ENCODE peak calls at places on chromosomes 3 and 15, in five cellular contexts. U is lower leg skin, O is AG09309, A is adrenal gland, R is uterus. J is an unnamed sample.

GRCh38 chr15:98948941-98949340 is 58.7 kb downstream of the PGPEP1L start:
- DNase-seq in R (no peak), U (no peak), A (no peak), O (no peak), J (no peak)

GRCh38 chr3:127009531-127009930 is 26.6 kb downstream of the PLXNA1 start:
- DNase-seq in R (no peak), U (no peak), O (no peak), A (no peak), J (no peak)

GRCh38 chr15:79815468-79815867 is 81.3 kb downstream of the MTHFS start:
- DNase-seq in O (no peak), U (no peak), A (no peak), R (no peak), J (peak)

GRCh38 chr15:52294881-52295420 is 653 bp downstream of the MYO5C start:
- DNase-seq in O (no peak), R (no peak), U (no peak), A (no peak), J (no peak)

GRCh38 chr3:150495149-150495548 is 51.1 kb downstream of the SERP1 start:
- DNase-seq in A (no peak), R (no peak), U (no peak), O (no peak), J (peak)

GRCh38 chr3:123080864-123081562 is 14.2 kb downstream of the PDIA5 start:
- DNase-seq in R (no peak), A (no peak), O (no peak), U (peak), J (no peak)

GRCh38 chr15:57356636-57357035 is 19.7 kb upstream of the CGNL1 start:
- DNase-seq in U (no peak), A (no peak), R (no peak), O (peak), J (no peak)

GRCh38 chr15:70048578-70048977 is 49.1 kb downstream of the TLE3 start:
- DNase-seq in U (no peak), A (no peak), O (no peak), R (no peak), J (no peak)

GRCh38 chr15:69887018-69887417 is 210.7 kb downstream of the TLE3 start:
- DNase-seq in R (no peak), O (no peak), U (no peak), A (no peak), J (no peak)

GRCh38 chr3:29901097-29901496 is 620.2 kb downstream of the RBMS3 start:
- DNase-seq in A (no peak), O (no peak), R (no peak), U (no peak), J (no peak)

GRCh38 chr3:159991591-159991990 is 3.0 kb downstream of the IL12A start:
- DNase-seq in R (no peak), O (no peak), A (no peak), U (no peak), J (no peak)

GRCh38 chr3:184666422-184666821 is 45.4 kb downstream of the MAGEF1 start:
- DNase-seq in O (no peak), R (no peak), A (no peak), U (no peak), J (no peak)

GRCh38 chr3:37139567-37140052 is 34.8 kb downstream of the LRRFIP2 start:
- DNase-seq in A (no peak), R (no peak), O (no peak), U (no peak), J (no peak)

GRCh38 chr3:44894485-44894884 is 20.1 kb downstream of the TGM4 start:
- DNase-seq in R (no peak), O (no peak), A (no peak), U (no peak), J (no peak)

GRCh38 chr3:186221733-186222378 is 113.0 kb upstream of the ETV5 start:
- DNase-seq in A (no peak), O (no peak), U (peak), R (no peak), J (no peak)

GRCh38 chr15:66504563-66505429 is at the start of the genes RPL4 and ZWILCH:
- DNase-seq in R (peak), O (peak), U (peak), A (peak), J (peak)

GRCh38 chr3:46293035-46293724 is 50.9 kb downstream of the CCR3 start:
- DNase-seq in A (no peak), R (no peak), U (no peak), O (no peak), J (no peak)

GRCh38 chr3:128362026-128362965 is 104.4 kb downstream of the DNAJB8 start:
- DNase-seq in A (no peak), R (no peak), U (no peak), O (no peak), J (peak)

GRCh38 chr3:61996351-61996750 is 377.0 kb downstream of the FEZF2 start:
- DNase-seq in O (no peak), R (no peak), A (no peak), U (no peak), J (no peak)

GRCh38 chr15:68368731-68369435 is 63.1 kb downstream of the ITGA11 start:
- DNase-seq in O (no peak), R (no peak), A (no peak), U (no peak), J (peak)

GRCh38 chr15:51708013-51708412 is 26.7 kb downstream of the SCG3 start:
- DNase-seq in A (no peak), O (no peak), R (peak), U (no peak), J (no peak)

GRCh38 chr15:77482570-77482969 is 61.9 kb downstream of the HMG20A start:
- DNase-seq in R (no peak), A (no peak), U (no peak), O (peak), J (no peak)

GRCh38 chr3:54278960-54279359 is 156.6 kb downstream of the CACNA2D3 start:
- DNase-seq in U (no peak), A (no peak), R (no peak), O (no peak), J (no peak)

GRCh38 chr15:62846131-62846804 is 196.3 kb upstream of the TPM1 start:
- DNase-seq in O (no peak), A (no peak), U (peak), R (no peak), J (no peak)

GRCh38 chr15:101178414-101178813 is 73.4 kb downstream of the CHSY1 start:
- DNase-seq in A (peak), R (no peak), O (no peak), U (no peak), J (no peak)

GRCh38 chr3:61381745-61382392 is 130.6 kb upstream of the FHIT start:
- DNase-seq in O (no peak), U (no peak), A (no peak), R (no peak), J (no peak)

GRCh38 chr15:100695048-100695447 is 92.7 kb downstream of the ASB7 start:
- DNase-seq in R (no peak), U (no peak), A (no peak), O (no peak), J (no peak)

GRCh38 chr3:151501905-151502615 is 41.2 kb upstream of the IGSF10 start:
- DNase-seq in O (no peak), R (no peak), U (no peak), A (no peak), J (no peak)

GRCh38 chr3:186842426-186843038 is at the start of gene ADIPOQ:
- DNase-seq in U (no peak), A (no peak), R (no peak), O (no peak), J (no peak)

GRCh38 chr3:176352716-176353334 is 844.5 kb downstream of the TBL1XR1 start:
- DNase-seq in A (no peak), R (no peak), U (no peak), O (peak), J (no peak)

GRCh38 chr3:184691397-184692131 is 20.3 kb downstream of the MAGEF1 start:
- DNase-seq in O (no peak), U (no peak), A (no peak), R (peak), J (no peak)

GRCh38 chr15:63019539-63020109 is 22.9 kb upstream of the TPM1 start:
- DNase-seq in R (no peak), A (peak), O (no peak), U (peak), J (no peak)

GRCh38 chr3:158743280-158743663 is 11.0 kb upstream of the RARRES1 start:
- DNase-seq in R (no peak), O (no peak), A (no peak), U (no peak), J (no peak)

GRCh38 chr3:107910713-107911259 is 180.0 kb downstream of the CD47 start:
- DNase-seq in R (no peak), O (no peak), A (no peak), U (no peak), J (no peak)

GRCh38 chr15:62870216-62870615 is 172.3 kb upstream of the TPM1 start:
- DNase-seq in U (no peak), O (no peak), A (no peak), R (no peak), J (no peak)

GRCh38 chr3:76024640-76025039 is 239.3 kb upstream of the ZNF717 start:
- DNase-seq in A (no peak), U (no peak), O (no peak), R (no peak), J (no peak)

GRCh38 chr3:139324456-139324855 is 19.4 kb upstream of the MRPS22 start:
- DNase-seq in R (no peak), O (no peak), A (no peak), U (peak), J (no peak)

GRCh38 chr15:32688151-32688639 is 29.6 kb upstream of the GREM1 start:
- DNase-seq in U (no peak), A (no peak), O (no peak), R (no peak), J (no peak)

GRCh38 chr15:26866298-26867198 is at the start of gene GABRA5:
- DNase-seq in A (peak), O (no peak), R (no peak), U (peak), J (peak)
- H3K4me3 ChIP-seq in A (no peak), O (no peak), R (no peak), U (no peak), J (peak)

GRCh38 chr15:96336643-96337353 is 6.3 kb downstream of the NR2F2 start:
- DNase-seq in R (peak), A (peak), U (peak), O (no peak), J (no peak)

GRCh38 chr15:96339662-96340347 is 9.3 kb downstream of the NR2F2 start:
- DNase-seq in R (no peak), A (no peak), O (no peak), U (no peak), J (no peak)

GRCh38 chr15:96338772-96339661 is 8.5 kb downstream of the NR2F2 start:
- DNase-seq in O (no peak), A (peak), R (no peak), U (no peak), J (no peak)

GRCh38 chr15:96337354-96337990 is 7.0 kb downstream of the NR2F2 start:
- DNase-seq in R (no peak), A (peak), O (no peak), U (no peak), J (no peak)

GRCh38 chr15:96337991-96338771 is 7.7 kb downstream of the NR2F2 start:
- DNase-seq in O (no peak), A (no peak), U (no peak), R (no peak), J (no peak)
- H3K4me3 ChIP-seq in O (peak), A (no peak), U (no peak), R (peak), J (peak)

GRCh38 chr3:195151402-195151801 is 119.6 kb downstream of the XXYLT1 start:
- DNase-seq in A (no peak), U (no peak), O (no peak), R (no peak), J (no peak)

GRCh38 chr3:195148553-195148952 is 122.4 kb downstream of the XXYLT1 start:
- DNase-seq in A (no peak), O (no peak), R (no peak), U (no peak), J (no peak)

GRCh38 chr3:195149292-195149691 is 121.7 kb downstream of the XXYLT1 start:
- DNase-seq in A (no peak), R (no peak), O (no peak), U (no peak), J (no peak)

GRCh38 chr3:195151866-195152526 is 119.0 kb downstream of the XXYLT1 start:
- DNase-seq in R (no peak), A (no peak), O (no peak), U (no peak), J (no peak)

GRCh38 chr3:195150194-195151118 is 120.5 kb downstream of the XXYLT1 start:
- DNase-seq in O (no peak), U (peak), A (peak), R (peak), J (peak)
- H3K4me3 ChIP-seq in O (no peak), U (no peak), A (no peak), R (peak), J (peak)

DNA sequence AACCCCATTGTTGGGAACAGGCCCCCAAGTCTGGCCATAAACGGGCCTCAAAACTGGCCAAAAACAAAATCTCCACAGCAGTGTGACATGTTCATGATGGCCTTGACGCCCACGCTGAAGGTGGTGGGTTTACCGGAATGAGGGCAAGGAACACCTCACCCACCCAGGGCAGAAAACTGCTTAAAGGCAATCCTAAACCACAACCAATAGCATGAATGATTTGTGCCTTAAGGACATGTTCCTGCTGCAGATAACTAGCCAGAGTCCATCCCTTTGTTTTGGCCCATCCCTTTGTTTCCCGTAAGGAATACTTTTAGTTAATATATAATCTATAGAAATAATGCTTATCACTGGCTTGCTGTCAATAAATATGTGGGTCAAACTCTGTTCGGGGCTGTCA is 47.7 kb downstream of the KLHDC8B start:
- DNase-seq in A (no peak), O (no peak), U (no peak), R (no peak), J (no peak)
- H3K4me3 ChIP-seq in A (no peak), O (no peak), U (no peak), R (no peak), J (no peak)

GRCh38 chr3:13747627-13748026 is 132.2 kb downstream of the WNT7A start:
- DNase-seq in R (no peak), U (no peak), O (no peak), A (no peak), J (no peak)
- H3K4me3 ChIP-seq in R (no peak), U (no peak), O (no peak), A (no peak), J (no peak)

GRCh38 chr15:86079491-86080266 is at the start of gene AGBL1:
- DNase-seq in U (no peak), O (no peak), R (no peak), A (no peak), J (no peak)
- H3K4me3 ChIP-seq in U (no peak), O (no peak), R (no peak), A (no peak), J (no peak)

GRCh38 chr3:197082871-197083270 is 53.3 kb upstream of the MELTF start:
- DNase-seq in U (no peak), O (peak), R (no peak), A (no peak), J (no peak)
- H3K4me3 ChIP-seq in U (no peak), O (no peak), R (no peak), A (no peak), J (no peak)

DNA sequence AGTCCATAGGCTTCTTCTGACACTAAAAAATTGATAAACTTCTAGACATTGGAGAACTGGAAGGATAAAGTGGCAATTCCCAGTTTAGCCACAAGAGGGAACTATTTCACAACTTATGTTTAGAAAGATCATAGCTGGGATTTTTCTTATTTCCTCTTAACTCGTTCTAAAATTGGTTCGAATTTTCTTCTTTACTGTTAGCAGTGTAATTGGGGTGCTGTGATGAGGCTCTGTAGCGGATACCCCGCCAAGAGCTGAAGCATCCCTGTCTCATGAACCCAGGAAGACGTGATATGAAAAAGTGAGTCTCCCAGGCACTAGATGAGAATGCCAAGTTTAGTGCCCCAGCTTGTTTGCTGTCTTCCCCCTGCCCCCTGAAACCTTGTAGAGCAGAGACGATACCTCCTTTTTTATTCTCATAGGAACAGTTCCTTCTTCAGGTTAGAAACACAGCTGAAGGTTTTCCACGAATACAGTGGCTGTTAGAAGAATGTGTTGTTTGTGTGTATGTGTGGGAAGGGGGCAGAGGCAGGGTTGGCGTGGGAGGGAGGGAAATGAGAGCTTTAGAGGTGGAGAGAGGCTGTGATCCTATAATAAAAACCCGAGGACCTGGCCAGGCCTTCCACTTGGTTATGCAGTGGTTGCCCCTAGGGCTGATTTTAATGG is 85.2 kb downstream of the PDCD6IP start:
- DNase-seq in R (no peak), O (no peak), U (no peak), A (no peak), J (no peak)
- H3K4me3 ChIP-seq in R (peak), O (no peak), U (no peak), A (no peak), J (peak)

DNA sequence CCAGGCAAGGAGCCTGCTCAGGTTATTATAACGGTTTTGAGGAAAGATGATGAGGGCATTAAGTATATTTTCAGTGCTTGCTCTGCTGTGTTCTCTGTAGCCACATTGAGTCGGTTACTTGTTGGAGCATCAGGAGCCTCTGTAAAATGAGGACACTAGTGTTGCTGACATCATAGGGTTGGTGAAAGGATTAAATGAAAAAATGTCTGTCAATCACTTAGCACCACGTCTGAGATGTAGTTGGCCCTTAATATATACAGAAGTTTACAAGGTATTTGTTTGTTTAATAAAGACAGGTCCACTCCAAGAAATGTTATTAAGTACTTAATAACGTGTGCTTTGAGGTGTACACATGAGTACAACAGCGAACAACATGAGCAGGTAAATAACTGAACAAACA is 735 bp upstream of the SLC25A26 start:
- DNase-seq in A (no peak), U (no peak), R (no peak), O (no peak), J (no peak)
- H3K4me3 ChIP-seq in A (no peak), U (no peak), R (peak), O (peak), J (peak)